ENCODE peak calls at places on chromosomes 16 and 17, in four cellular contexts. E is fibroblast of lung, T is GM12865, C is heart left ventricle. R is an unnamed sample.

GRCh38 chr16:1991588-1992474 is 2.1 kb downstream of the SYNGR3 start:
- DNase-seq in E (peak), T (peak), C (peak), R (peak)

GRCh38 chr17:80805032-80805751 is 186.4 kb upstream of the CHMP6 start:
- DNase-seq in E (no peak), T (no peak), C (no peak), R (peak)

GRCh38 chr17:81955058-81955681 is 5.8 kb downstream of the NOTUM start:
- DNase-seq in E (no peak), T (no peak), C (no peak), R (no peak)

GRCh38 chr16:49700222-49700927 is 155.5 kb downstream of the ZNF423 start:
- DNase-seq in E (peak), T (no peak), C (peak), R (no peak)

GRCh38 chr17:38444151-38444550 is 15.9 kb downstream of the ARHGAP23 start:
- DNase-seq in E (peak), T (peak), C (peak), R (peak)

GRCh38 chr17:32495347-32496253 is 8.8 kb downstream of the CDK5R1 start:
- DNase-seq in E (peak), T (no peak), C (peak), R (peak)

GRCh38 chr16:15988268-15989013 is 39.0 kb downstream of the ABCC1 start:
- DNase-seq in E (peak), T (no peak), C (no peak), R (no peak)

GRCh38 chr17:79400989-79401703 is 209.7 kb downstream of the RBFOX3 start:
- DNase-seq in E (peak), T (peak), C (peak), R (peak)

GRCh38 chr17:10178789-10179075 is 19.7 kb downstream of the GAS7 start:
- DNase-seq in E (no peak), T (no peak), C (no peak), R (no peak)

GRCh38 chr17:72117748-72118587 is 2.9 kb upstream of the SOX9 start:
- DNase-seq in E (no peak), T (no peak), C (no peak), R (no peak)
- H3K4me3 ChIP-seq in E (peak), T (no peak), C (peak), R (peak)

DNA sequence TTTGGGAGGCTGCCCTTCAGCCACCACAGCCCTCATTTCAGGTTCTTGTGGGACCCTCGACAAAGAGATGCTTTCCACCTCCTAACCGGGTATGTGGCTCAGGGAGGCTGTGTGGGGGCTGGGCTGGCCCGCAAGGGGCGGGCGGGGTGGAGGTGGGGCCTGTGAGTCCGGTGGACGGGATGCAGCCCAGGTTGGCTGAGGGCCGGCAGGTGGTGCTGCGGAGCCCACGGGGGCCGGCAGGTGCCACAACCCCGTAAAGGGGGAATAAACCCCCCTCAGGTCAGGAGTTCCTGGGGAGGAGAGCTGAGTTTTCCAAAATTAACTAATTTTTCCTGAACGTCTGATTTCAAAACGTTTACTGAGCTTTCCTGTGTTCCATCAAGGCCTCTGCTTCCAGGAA is 4.9 kb upstream of the CIAO3 start:
- DNase-seq in E (no peak), T (no peak), C (no peak), R (no peak)
- TF ChIP-seq CTCF in E (peak), T (peak), C (no peak), R (peak)

GRCh38 chr16:56610609-56611111 is 2.3 kb downstream of the MT2A start:
- DNase-seq in E (peak), T (no peak), C (no peak), R (peak)
- H3K4me3 ChIP-seq in E (no peak), T (no peak), C (no peak), R (peak)

GRCh38 chr17:41882756-41883155 is 17.5 kb upstream of the KLHL11 start:
- DNase-seq in E (no peak), T (no peak), C (no peak), R (no peak)

GRCh38 chr17:41880130-41880529 is 14.9 kb upstream of the KLHL11 start:
- DNase-seq in E (no peak), T (no peak), C (no peak), R (no peak)

GRCh38 chr17:41891135-41892065 is 26.2 kb upstream of the KLHL11 start:
- DNase-seq in E (no peak), T (no peak), C (no peak), R (no peak)

GRCh38 chr17:41888332-41888965 is 23.2 kb upstream of the KLHL11 start:
- DNase-seq in E (no peak), T (no peak), C (no peak), R (no peak)

DNA sequence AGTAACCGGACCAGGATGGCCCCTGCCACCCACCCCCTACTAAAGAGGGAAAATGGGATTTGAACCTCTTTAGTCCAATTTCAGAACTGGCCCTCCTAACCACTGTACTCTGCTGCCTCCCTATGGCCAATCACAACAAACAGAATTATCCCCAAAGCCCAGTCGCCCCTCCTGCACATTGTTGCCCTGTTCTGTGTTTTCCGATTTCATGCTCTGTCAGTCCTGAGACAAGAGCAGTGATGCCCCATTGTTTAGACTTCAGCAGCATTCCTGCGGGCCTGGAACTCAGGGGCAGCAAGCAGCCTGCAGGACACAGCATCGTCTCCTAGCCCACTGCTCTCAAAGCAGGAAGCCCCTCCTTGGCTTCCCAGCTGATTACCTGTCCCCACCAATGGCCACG is 20.5 kb upstream of the KLHL11 start:
- DNase-seq in E (no peak), T (no peak), C (no peak), R (no peak)
- TF ChIP-seq CTCF in E (peak), T (no peak), C (peak), R (no peak)